ENCODE peak calls at places on chromosome 1, in six cellular contexts. S is epithelial cell of esophagus, H is ureter, C is COLO829, J is kidney tubule cell, V is lung. I is an unnamed sample.

GRCh38 chr1:200558866-200559459 is 61.6 kb downstream of the KIF14 start:
- DNase-seq in S (peak; percentile 64), H (no peak), C (peak; percentile 57), J (peak; percentile 70), V (no peak), I (no peak)

GRCh38 chr1:224343679-224344078 is 13.0 kb upstream of the CNIH4 start:
- DNase-seq in S (no peak), H (no peak), C (no peak), J (no peak), V (no peak), I (no peak)

GRCh38 chr1:48675251-48675650 is 101.4 kb downstream of the BEND5 start:
- DNase-seq in S (peak; percentile 44), H (no peak), C (no peak), J (peak; percentile 34), V (no peak), I (no peak)

GRCh38 chr1:240170806-240171205 is 79.1 kb downstream of the FMN2 start:
- DNase-seq in S (no peak), H (no peak), C (no peak), J (no peak), V (no peak), I (no peak)

GRCh38 chr1:10969267-10969970 is 43.0 kb upstream of the TARDBP start:
- DNase-seq in S (no peak), H (no peak), C (no peak), J (no peak), V (no peak), I (no peak)

GRCh38 chr1:6385673-6386191 is 7.8 kb downstream of the ACOT7 start:
- DNase-seq in S (peak; percentile 97), H (peak; percentile 55), C (peak; percentile 95), J (peak; percentile 92), V (peak; percentile 61), I (peak; percentile 86)

GRCh38 chr1:177340601-177341067 is 169.9 kb downstream of the BRINP2 start:
- DNase-seq in S (no peak), H (no peak), C (no peak), J (no peak), V (no peak), I (no peak)

GRCh38 chr1:39183503-39184353 is 20.8 kb upstream of the MACF1 start:
- DNase-seq in S (peak; percentile 100), H (peak; percentile 77), C (peak; percentile 66), J (peak; percentile 98), V (peak; percentile 68), I (peak; percentile 97)

GRCh38 chr1:193558491-193559028 is 372.1 kb upstream of the B3GALT2 start:
- DNase-seq in S (peak; percentile 60), H (no peak), C (peak; percentile 83), J (peak; percentile 85), V (peak; percentile 65), I (peak; percentile 36)

GRCh38 chr1:115706774-115707425 is 61.6 kb downstream of the CASQ2 start:
- DNase-seq in S (peak; percentile 60), H (no peak), C (no peak), J (peak; percentile 59), V (no peak), I (no peak)

GRCh38 chr1:119635801-119636390 is 12.2 kb downstream of the ZNF697 start:
- DNase-seq in S (peak; percentile 62), H (no peak), C (peak; percentile 82), J (peak; percentile 71), V (no peak), I (no peak)

GRCh38 chr1:15617874-15618684 is 821 bp downstream of the DDI2 start:
- DNase-seq in S (peak; percentile 89), H (no peak), C (no peak), J (peak; percentile 39), V (no peak), I (peak; percentile 60)

GRCh38 chr1:211920141-211920572 is 89.6 kb upstream of the LPGAT1 start:
- DNase-seq in S (no peak), H (no peak), C (no peak), J (peak; percentile 25), V (peak; percentile 66), I (no peak)

GRCh38 chr1:211579434-211580302 is 707 bp upstream of the SLC30A1 start:
- DNase-seq in S (peak; percentile 52), H (no peak), C (peak; percentile 29), J (no peak), V (no peak), I (no peak)

GRCh38 chr1:201481761-201482493 is 12.9 kb upstream of the PHLDA3 start:
- DNase-seq in S (peak; percentile 85), H (peak; percentile 91), C (peak; percentile 90), J (peak; percentile 82), V (peak; percentile 89), I (no peak)

GRCh38 chr1:150973258-150973825 is 1.3 kb downstream of the CERS2 start:
- DNase-seq in S (no peak), H (no peak), C (no peak), J (peak; percentile 32), V (no peak), I (no peak)

GRCh38 chr1:4698911-4699310 is 44.5 kb downstream of the AJAP1 start:
- DNase-seq in S (no peak), H (no peak), C (no peak), J (no peak), V (no peak), I (no peak)

GRCh38 chr1:107940178-107940577 is 24.8 kb downstream of the VAV3 start:
- DNase-seq in S (no peak), H (no peak), C (no peak), J (no peak), V (no peak), I (no peak)

GRCh38 chr1:232904131-232904530 is 46.3 kb upstream of the NTPCR start:
- DNase-seq in S (no peak), H (no peak), C (no peak), J (no peak), V (no peak), I (no peak)

GRCh38 chr1:1511533-1512285 is at the start of gene ATAD3A:
- DNase-seq in S (peak; percentile 99), H (peak; percentile 97), C (peak; percentile 93), J (peak; percentile 97), V (peak; percentile 98), I (peak; percentile 88)

GRCh38 chr1:63935553-63935952 is 161.7 kb downstream of the ROR1 start:
- DNase-seq in S (no peak), H (no peak), C (no peak), J (peak; percentile 44), V (no peak), I (no peak)

GRCh38 chr1:30319765-30320580 is 403.4 kb downstream of the MATN1 start:
- DNase-seq in S (no peak), H (peak; percentile 35), C (no peak), J (no peak), V (no peak), I (no peak)

GRCh38 chr1:167430134-167430848 is 88.0 kb downstream of the CD247 start:
- DNase-seq in S (no peak), H (no peak), C (no peak), J (peak; percentile 6), V (no peak), I (no peak)

I was measured in epithelial cell of prostate.